ENCODE peak calls at places on chromosomes 1 and 21, in four cellular contexts. I is GM23338; T is endodermal cell; X is CD8-positive, alpha-beta T cell. R is an unnamed sample. For H3K27me3, the result is how much of the 10 kb centered on the place peaks cover.

GRCh38 chr1:27963393-27963792 is 3.6 kb downstream of the XKR8 start:
- DNase-seq in I (no peak), T (no peak), X (no peak), R (no peak)

GRCh38 chr21:43703068-43703880 is 15.7 kb upstream of the PDXK start:
- DNase-seq in I (peak), T (peak), X (peak), R (no peak)

GRCh38 chr1:208538587-208538986 is 294.4 kb upstream of the PLXNA2 start:
- DNase-seq in I (no peak), T (no peak), X (no peak), R (no peak)

GRCh38 chr1:168138134-168138533 is 1.4 kb upstream of the GPR161 start:
- DNase-seq in I (no peak), T (no peak), X (no peak), R (no peak)

GRCh38 chr1:179079113-179079761 is 2.6 kb upstream of the TOR3A start:
- DNase-seq in I (peak), T (peak), X (peak), R (no peak)

GRCh38 chr21:43911015-43911934 is 46.3 kb downstream of the AGPAT3 start:
- DNase-seq in I (no peak), T (no peak), X (no peak), R (no peak)

GRCh38 chr1:50348449-50349241 is 74.6 kb downstream of the DMRTA2 start:
- DNase-seq in I (peak), T (peak), X (no peak), R (peak)

GRCh38 chr1:14140800-14141526 is 441.0 kb downstream of the PRDM2 start:
- DNase-seq in I (peak), T (no peak), X (no peak), R (no peak)

GRCh38 chr1:40974945-40975344 is 4.6 kb upstream of the CTPS1 start:
- DNase-seq in I (no peak), T (no peak), X (no peak), R (no peak)

GRCh38 chr1:156226116-156226538 is 13.3 kb downstream of the PMF1 start:
- DNase-seq in I (no peak), T (no peak), X (no peak), R (no peak)

GRCh38 chr1:71668059-71668458 is 587.2 kb upstream of the ZRANB2 start:
- DNase-seq in I (no peak), T (no peak), X (no peak), R (no peak)

GRCh38 chr1:117231748-117232373 is 21.1 kb upstream of the VTCN1 start:
- DNase-seq in I (no peak), T (no peak), X (no peak), R (no peak)

GRCh38 chr1:210657806-210658205 is 329.1 kb downstream of the HHAT start:
- DNase-seq in I (no peak), T (no peak), X (no peak), R (no peak)

GRCh38 chr1:223486366-223486765 is 93.2 kb downstream of the CCDC185 start:
- DNase-seq in I (peak), T (no peak), X (no peak), R (no peak)

GRCh38 chr1:243253211-243253926 is 1.7 kb downstream of the CEP170 start:
- DNase-seq in I (no peak), T (no peak), X (no peak), R (no peak)

GRCh38 chr1:65393345-65393744 is 27.1 kb upstream of the LEPR start:
- DNase-seq in I (no peak), T (no peak), X (no peak), R (no peak)

GRCh38 chr1:54474500-54475235 is 68.5 kb upstream of the SSBP3 start:
- DNase-seq in I (peak), T (peak), X (no peak), R (no peak)

GRCh38 chr1:58065520-58065919 is 481.0 kb downstream of the OMA1 start:
- DNase-seq in I (peak), T (peak), X (no peak), R (no peak)

GRCh38 chr1:182054698-182055326 is 6.7 kb downstream of the ZNF648 start:
- DNase-seq in I (peak), T (peak), X (peak), R (no peak)

GRCh38 chr1:170448661-170449158 is 83.3 kb upstream of the GORAB start:
- DNase-seq in I (no peak), T (no peak), X (no peak), R (no peak)

GRCh38 chr1:19657511-19657910 is 7.2 kb upstream of the HTR6 start:
- DNase-seq in I (no peak), T (no peak), X (no peak), R (no peak)

GRCh38 chr1:151443846-151444790 is 15.2 kb downstream of the POGZ start:
- DNase-seq in I (peak), T (peak), X (peak), R (peak)

GRCh38 chr1:160954158-160955104 is at the start of gene ITLN2:
- DNase-seq in I (peak), T (peak), X (peak), R (no peak)

GRCh38 chr1:183932412-183932811 is 105.1 kb downstream of the COLGALT2 start:
- DNase-seq in I (no peak), T (no peak), X (no peak), R (no peak)

GRCh38 chr1:2519029-2519685 is 7.2 kb downstream of the PANK4 start:
- DNase-seq in I (no peak), T (no peak), X (no peak), R (no peak)
- TF ChIP-seq CTCF in I (no peak), T (no peak), X (no peak), R (no peak)

GRCh38 chr21:36716387-36716786 is 17.5 kb downstream of the SIM2 start:
- DNase-seq in I (no peak), T (no peak), X (no peak), R (no peak)
- H3K27me3 ChIP-seq in I (under half), T (half or more), X (under half), R (under half)

GRCh38 chr1:110070968-110071307 is 466 bp upstream of the ALX3 start:
- DNase-seq in I (no peak), T (no peak), X (no peak), R (no peak)

GRCh38 chr1:110067957-110068645 is 2.4 kb downstream of the ALX3 start:
- DNase-seq in I (peak), T (peak), X (no peak), R (no peak)

GRCh38 chr1:110068646-110069301 is 1.7 kb downstream of the ALX3 start:
- DNase-seq in I (peak), T (peak), X (no peak), R (no peak)

GRCh38 chr1:110070282-110070967 is at the start of gene ALX3:
- DNase-seq in I (peak), T (peak), X (no peak), R (no peak)

GRCh38 chr1:110069302-110070281 is 880 bp downstream of the ALX3 start:
- DNase-seq in I (peak), T (peak), X (no peak), R (no peak)
- H3K4me3 ChIP-seq in I (peak), T (no peak), X (peak), R (no peak)

GRCh38 chr1:85148524-85149250 is 52.1 kb downstream of the SYDE2 start:
- DNase-seq in I (no peak), T (no peak), X (no peak), R (no peak)
- TF ChIP-seq CTCF in I (no peak), T (no peak), X (no peak), R (no peak)